ENCODE peak calls at places on chromosomes 13 and 19, in six cellular contexts. R is adrenal gland; K is HFFc6; E is GM13977; N is CD4-positive, alpha-beta T cell; O is choroid plexus epithelial cell. Z is an unnamed sample.

GRCh38 chr19:50384685-50385535 is 763 bp downstream of the POLD1 start:
- DNase-seq in R (no peak), K (no peak), E (no peak), N (no peak), O (peak), Z (no peak)

GRCh38 chr19:7772752-7773291 is 9.8 kb downstream of the CLEC4M start:
- DNase-seq in R (no peak), K (no peak), E (peak), N (no peak), O (peak), Z (no peak)

GRCh38 chr13:76637651-76638111 is 248.5 kb downstream of the KCTD12 start:
- DNase-seq in R (no peak), K (peak), E (no peak), N (no peak), O (peak), Z (no peak)

GRCh38 chr13:98480915-98481510 is 95.9 kb downstream of the STK24 start:
- DNase-seq in R (no peak), K (peak), E (peak), N (no peak), O (peak), Z (no peak)

GRCh38 chr19:18292810-18293641 is 11.6 kb upstream of the JUND start:
- DNase-seq in R (peak), K (peak), E (peak), N (no peak), O (peak), Z (no peak)

GRCh38 chr19:29265436-29265835 is 52.5 kb upstream of the UQCRFS1 start:
- DNase-seq in R (no peak), K (no peak), E (no peak), N (no peak), O (no peak), Z (no peak)

GRCh38 chr19:20365146-20365545 is 198.1 kb downstream of the ZNF486 start:
- DNase-seq in R (no peak), K (no peak), E (no peak), N (no peak), O (no peak), Z (no peak)

GRCh38 chr13:20101467-20102316 is 59.2 kb downstream of the GJA3 start:
- DNase-seq in R (no peak), K (no peak), E (no peak), N (no peak), O (no peak), Z (no peak)

GRCh38 chr19:49118565-49119410 is at the start of gene C19orf73:
- DNase-seq in R (peak), K (peak), E (peak), N (peak), O (peak), Z (peak)

GRCh38 chr19:43586346-43586745 is 9.6 kb downstream of the IRGQ start:
- DNase-seq in R (no peak), K (no peak), E (no peak), N (no peak), O (no peak), Z (no peak)

GRCh38 chr13:20148501-20149183 is 12.2 kb downstream of the GJA3 start:
- DNase-seq in R (no peak), K (no peak), E (no peak), N (no peak), O (no peak), Z (no peak)

GRCh38 chr19:50362656-50363424 is 2.6 kb downstream of the NAPSA start:
- DNase-seq in R (no peak), K (no peak), E (no peak), N (no peak), O (no peak), Z (no peak)

GRCh38 chr19:38059897-38060296 is 152.9 kb downstream of the SIPA1L3 start:
- DNase-seq in R (no peak), K (no peak), E (peak), N (no peak), O (peak), Z (no peak)

GRCh38 chr19:2268480-2268830 is 12.2 kb upstream of the JSRP1 start:
- DNase-seq in R (no peak), K (no peak), E (no peak), N (no peak), O (no peak), Z (no peak)

GRCh38 chr19:5628919-5629481 is 6.1 kb downstream of the SAFB start:
- DNase-seq in R (no peak), K (no peak), E (no peak), N (no peak), O (no peak), Z (no peak)

GRCh38 chr19:18153555-18154134 is 682 bp downstream of the PIK3R2 start:
- DNase-seq in R (peak), K (no peak), E (no peak), N (peak), O (no peak), Z (no peak)

GRCh38 chr13:31878495-31878894 is 139.2 kb downstream of the RXFP2 start:
- DNase-seq in R (no peak), K (no peak), E (no peak), N (no peak), O (no peak), Z (no peak)

GRCh38 chr19:51396175-51396574 is 5.8 kb upstream of the C19orf84 start:
- DNase-seq in R (no peak), K (no peak), E (no peak), N (no peak), O (no peak), Z (no peak)

GRCh38 chr19:39275578-39275977 is 7.4 kb downstream of the IFNL2 start:
- DNase-seq in R (no peak), K (no peak), E (no peak), N (no peak), O (no peak), Z (no peak)

GRCh38 chr19:40357655-40358054 is 9.2 kb downstream of the PLD3 start:
- DNase-seq in R (no peak), K (no peak), E (no peak), N (no peak), O (no peak), Z (no peak)

GRCh38 chr19:575527-576506 is 3.4 kb downstream of the BSG start:
- DNase-seq in R (peak), K (peak), E (no peak), N (no peak), O (peak), Z (no peak)

GRCh38 chr13:50616101-50616500 is 227.4 kb downstream of the DLEU7 start:
- DNase-seq in R (no peak), K (peak), E (no peak), N (no peak), O (peak), Z (no peak)

GRCh38 chr19:34692541-34692940 is 15.1 kb downstream of the ZNF302 start:
- DNase-seq in R (no peak), K (no peak), E (no peak), N (no peak), O (no peak), Z (no peak)

GRCh38 chr13:100124265-100124664 is 35.4 kb downstream of the PCCA start:
- DNase-seq in R (no peak), K (peak), E (no peak), N (no peak), O (peak), Z (no peak)

GRCh38 chr13:19959831-19960672 is 1.5 kb downstream of the ZMYM2 start:
- DNase-seq in R (peak), K (peak), E (peak), N (peak), O (peak), Z (peak)

GRCh38 chr13:40271931-40272775 is 394.3 kb downstream of the FOXO1 start:
- DNase-seq in R (no peak), K (peak), E (no peak), N (peak), O (peak), Z (no peak)

GRCh38 chr13:63190742-63191141 is 1775.1 kb upstream of the PCDH20 start:
- DNase-seq in R (no peak), K (no peak), E (no peak), N (no peak), O (peak), Z (no peak)

GRCh38 chr13:99501952-99502310 is 659 bp downstream of the TM9SF2 start:
- DNase-seq in R (peak), K (no peak), E (no peak), N (no peak), O (peak), Z (no peak)

GRCh38 chr19:7382694-7383093 is 34.0 kb downstream of the ARHGEF18 start:
- DNase-seq in R (no peak), K (no peak), E (no peak), N (no peak), O (no peak), Z (no peak)

GRCh38 chr13:47829684-47830083 is 171.4 kb downstream of the SUCLA2 start:
- DNase-seq in R (no peak), K (no peak), E (no peak), N (no peak), O (peak), Z (no peak)

GRCh38 chr13:43057653-43058317 is 34.4 kb downstream of the DNAJC15 start:
- DNase-seq in R (no peak), K (no peak), E (no peak), N (peak), O (peak), Z (no peak)

DNA sequence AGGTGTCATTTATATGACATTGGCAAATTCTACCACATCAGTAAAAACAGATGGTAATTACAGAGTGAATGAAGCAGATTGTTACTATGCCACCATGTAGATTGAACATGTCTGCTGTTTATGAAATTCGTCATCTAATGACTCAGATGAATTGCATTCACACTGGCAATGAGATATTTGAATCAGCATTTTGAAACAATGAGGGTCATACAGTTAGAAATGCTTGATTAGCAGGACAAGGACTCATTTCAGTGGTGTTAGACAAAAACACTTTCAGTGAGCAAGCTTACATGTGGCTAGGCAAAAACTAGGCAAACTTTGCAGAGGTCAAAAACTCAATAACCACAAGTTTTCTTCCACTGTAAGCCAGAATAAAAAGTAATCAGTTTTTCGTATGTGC is 1165.0 kb downstream of the SLITRK1 start:
- DNase-seq in R (no peak), K (peak), E (no peak), N (no peak), O (peak), Z (no peak)
- TF ChIP-seq CTCF in R (no peak), K (no peak), E (no peak), N (no peak), O (no peak), Z (no peak)

GRCh38 chr19:33226550-33227241 is 1.0 kb upstream of the SLC7A10 start:
- DNase-seq in R (no peak), K (no peak), E (no peak), N (no peak), O (peak), Z (peak)
- TF ChIP-seq CTCF in R (no peak), K (no peak), E (no peak), N (no peak), O (no peak), Z (no peak)

GRCh38 chr13:64801768-64802167 is 2428.4 kb downstream of the PCDH9 start:
- DNase-seq in R (no peak), K (no peak), E (no peak), N (no peak), O (no peak), Z (no peak)
- TF ChIP-seq CTCF in R (no peak), K (no peak), E (no peak), N (no peak), O (no peak), Z (no peak)

GRCh38 chr19:55777528-55777927 is 8.6 kb downstream of the RFPL4AL1 start:
- DNase-seq in R (no peak), K (no peak), E (no peak), N (no peak), O (no peak), Z (no peak)
- TF ChIP-seq CTCF in R (no peak), K (peak), E (no peak), N (no peak), O (no peak), Z (no peak)

GRCh38 chr13:46321494-46322225 is 65.4 kb downstream of the RUBCNL start:
- DNase-seq in R (peak), K (peak), E (peak), N (peak), O (peak), Z (peak)
- TF ChIP-seq CTCF in R (peak), K (peak), E (peak), N (peak), O (peak), Z (peak)

DNA sequence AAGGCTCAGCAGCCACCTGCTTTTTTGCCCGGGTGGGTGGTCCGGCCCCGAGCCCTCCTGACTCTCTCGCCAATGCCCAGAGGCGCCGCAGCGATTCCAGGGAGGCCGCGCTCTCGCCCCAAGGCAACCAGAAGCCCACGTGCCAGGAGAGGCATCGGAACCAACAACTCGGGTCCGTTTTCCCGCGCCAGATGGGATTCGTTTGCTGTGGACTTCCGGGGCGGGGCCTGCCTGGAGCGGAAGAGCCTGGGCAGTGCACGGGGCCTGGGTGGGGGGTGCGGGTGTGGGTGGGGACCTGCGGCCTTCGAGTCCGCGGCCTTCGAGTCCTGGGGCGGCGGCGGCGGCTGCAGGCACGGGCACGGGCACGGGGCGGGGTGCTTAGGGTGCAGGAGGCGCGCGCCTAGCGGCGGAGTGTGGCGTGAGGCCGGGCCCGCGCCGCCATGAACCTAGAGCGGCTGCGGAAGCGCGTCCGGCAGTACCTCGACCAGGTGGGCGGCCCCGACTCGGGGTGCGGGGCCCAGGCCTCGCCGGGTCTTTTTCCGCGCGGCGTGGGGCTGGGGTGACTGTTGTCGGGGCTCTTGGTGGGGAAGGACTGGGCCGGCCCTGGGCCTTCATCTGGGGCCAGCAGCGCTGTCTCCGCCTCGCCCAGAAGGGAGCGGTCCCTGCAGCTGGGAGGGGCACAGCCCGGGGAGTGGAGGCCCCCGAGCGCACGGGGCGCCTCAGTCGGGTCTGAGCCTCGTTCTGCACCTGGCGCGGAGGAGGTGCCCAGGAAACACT is at the start of gene CDC16:
- DNase-seq in R (peak), K (peak), E (peak), N (peak), O (peak), Z (peak)
- TF ChIP-seq CTCF in R (no peak), K (peak), E (no peak), N (no peak), O (no peak), Z (peak)

GRCh38 chr19:31147234-31147633 is 202.0 kb downstream of the TSHZ3 start:
- DNase-seq in R (no peak), K (no peak), E (no peak), N (no peak), O (no peak), Z (no peak)

GRCh38 chr19:31145021-31145420 is 204.2 kb downstream of the TSHZ3 start:
- DNase-seq in R (no peak), K (no peak), E (no peak), N (no peak), O (no peak), Z (no peak)

GRCh38 chr19:31145909-31146453 is 203.3 kb downstream of the TSHZ3 start:
- DNase-seq in R (no peak), K (no peak), E (no peak), N (no peak), O (no peak), Z (no peak)

GRCh38 chr19:31148671-31149070 is 200.6 kb downstream of the TSHZ3 start:
- DNase-seq in R (no peak), K (no peak), E (no peak), N (no peak), O (no peak), Z (no peak)

DNA sequence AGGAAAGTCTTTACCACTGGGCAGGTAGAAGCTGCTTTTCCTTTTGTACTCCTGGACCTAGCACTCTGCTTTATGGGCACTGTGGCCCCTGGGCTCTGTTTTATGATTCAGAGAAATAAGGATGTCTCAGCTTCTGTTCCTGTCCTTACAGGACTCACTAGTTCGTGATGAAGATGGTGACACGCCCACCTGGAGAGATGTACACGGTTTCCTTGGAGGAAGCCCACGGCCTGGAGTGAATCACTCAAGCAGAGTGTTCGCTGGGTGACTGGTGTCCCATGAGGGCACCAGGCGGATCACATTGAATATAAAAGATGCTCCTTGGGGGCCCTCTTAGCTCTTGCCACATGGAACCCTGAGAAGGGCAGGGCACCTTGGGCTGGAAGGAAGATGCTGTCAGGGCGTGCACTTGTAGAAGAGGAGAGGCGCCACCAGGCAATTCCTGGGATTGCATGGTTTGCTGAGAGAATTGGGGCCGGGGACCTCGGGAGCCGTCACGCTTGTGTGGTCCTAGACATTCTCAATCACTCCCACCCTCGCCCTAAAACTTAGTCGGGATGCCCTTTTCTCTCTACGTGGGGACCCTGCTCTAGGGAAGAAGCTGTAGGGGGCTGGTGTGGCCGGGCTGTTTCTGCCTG is 202.6 kb downstream of the TSHZ3 start:
- DNase-seq in R (no peak), K (no peak), E (no peak), N (no peak), O (no peak), Z (no peak)
- TF ChIP-seq CTCF in R (no peak), K (no peak), E (no peak), N (no peak), O (no peak), Z (no peak)

GRCh38 chr13:90713436-90714133 is 633.9 kb upstream of the MIR17HG start:
- DNase-seq in R (no peak), K (no peak), E (no peak), N (no peak), O (no peak), Z (no peak)

GRCh38 chr13:90721937-90722336 is 625.5 kb upstream of the MIR17HG start:
- DNase-seq in R (no peak), K (no peak), E (no peak), N (no peak), O (no peak), Z (no peak)

GRCh38 chr13:90723381-90723780 is 624.1 kb upstream of the MIR17HG start:
- DNase-seq in R (no peak), K (no peak), E (no peak), N (no peak), O (peak), Z (no peak)

GRCh38 chr13:90719452-90719851 is 628.0 kb upstream of the MIR17HG start:
- DNase-seq in R (no peak), K (no peak), E (no peak), N (no peak), O (no peak), Z (no peak)

DNA sequence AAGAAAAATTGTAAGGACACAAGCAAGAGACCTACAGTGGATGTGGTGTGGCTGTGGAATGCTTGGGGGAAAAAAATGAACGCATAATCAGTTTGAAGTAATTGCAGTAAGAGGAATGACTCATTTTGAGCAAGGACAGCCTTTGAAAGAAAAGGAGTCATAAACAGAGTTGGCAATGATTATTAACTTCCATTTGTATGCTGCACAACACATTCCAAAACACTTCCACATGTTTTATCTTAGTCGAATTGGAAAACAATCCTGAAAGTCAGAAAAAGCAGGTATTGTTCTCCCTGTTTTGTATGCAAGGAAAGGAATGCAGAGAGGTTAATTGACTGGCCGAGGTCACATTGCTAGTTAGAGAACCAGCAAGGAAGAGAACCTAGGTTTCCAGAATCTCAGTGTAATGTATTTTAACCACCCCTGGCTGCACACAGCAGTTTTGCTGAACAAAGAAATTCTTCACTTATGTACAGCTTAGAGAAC is 630.0 kb upstream of the MIR17HG start:
- DNase-seq in R (no peak), K (peak), E (no peak), N (no peak), O (peak), Z (no peak)
- TF ChIP-seq CTCF in R (no peak), K (no peak), E (no peak), N (no peak), O (no peak), Z (no peak)

GRCh38 chr19:46076031-46076880 is 35.5 kb upstream of the IGFL4 start:
- DNase-seq in R (no peak), K (no peak), E (no peak), N (no peak), O (no peak), Z (no peak)
- TF ChIP-seq CTCF in R (no peak), K (peak), E (no peak), N (no peak), O (no peak), Z (peak)

Z was measured in progenitor cell of endocrine pancreas.